ENCODE peak calls at places on chromosomes 16 and 17, in nine cellular contexts. D, U, N, F, M, G, S, O and V are unnamed samples.

GRCh38 chr17:9003355-9004131 is 17.8 kb upstream of the NTN1 start:
- DNase-seq in U (no peak), M (no peak), D (no peak), G (no peak), S (no peak), O (no peak), N (no peak), F (peak), V (peak)

GRCh38 chr16:14449790-14450463 is 180.1 kb downstream of the PARN start:
- DNase-seq in F (no peak), M (peak), S (no peak), O (peak), G (peak), N (no peak), U (no peak), D (no peak), V (peak)

GRCh38 chr17:41131979-41132378 is 8.0 kb upstream of the KRTAP4-12 start:
- DNase-seq in D (no peak), M (no peak), O (peak), G (peak), U (no peak), N (no peak), F (no peak), S (no peak), V (no peak)

GRCh38 chr17:6547336-6547735 is 9.0 kb downstream of the PITPNM3 start:
- DNase-seq in S (no peak), D (no peak), M (no peak), F (no peak), N (no peak), U (no peak), O (no peak), G (no peak), V (no peak)

GRCh38 chr16:2224183-2224486 is 744 bp downstream of the E4F1 start:
- DNase-seq in S (no peak), F (no peak), N (peak), D (no peak), U (no peak), G (peak), O (no peak), M (peak), V (no peak)

GRCh38 chr16:31874354-31875111 is 926 bp downstream of the ZNF267 start:
- DNase-seq in N (peak), O (peak), M (peak), U (peak), F (no peak), G (peak), S (peak), D (peak), V (peak)

GRCh38 chr17:50163846-50164696 is 1.7 kb upstream of the SGCA start:
- DNase-seq in N (no peak), G (no peak), M (no peak), S (no peak), O (no peak), U (no peak), D (no peak), F (no peak), V (peak)

GRCh38 chr17:58585554-58585953 is 71.1 kb upstream of the MTMR4 start:
- DNase-seq in O (no peak), S (no peak), M (no peak), F (no peak), N (no peak), U (no peak), G (no peak), D (no peak), V (no peak)

GRCh38 chr16:51919736-51920135 is 627.2 kb downstream of the TOX3 start:
- DNase-seq in N (no peak), F (no peak), D (no peak), G (no peak), S (no peak), O (no peak), U (no peak), M (no peak), V (no peak)

GRCh38 chr16:79599256-79599836 is 1.2 kb downstream of the MAF start:
- DNase-seq in F (peak), D (no peak), N (no peak), G (peak), M (no peak), O (no peak), S (peak), U (no peak), V (peak)